ENCODE peak calls at places on chromosomes 16 and 17, in four cellular contexts. N is H1, P is HepG2, I is SK-N-SH. Q is an unnamed sample.

GRCh38 chr17:70968302-70968701 is 799.0 kb downstream of the KCNJ2 start:
- DNase-seq in N (no peak), P (no peak), I (no peak), Q (no peak)

GRCh38 chr16:4869147-4869790 is 22.0 kb downstream of the UBN1 start:
- DNase-seq in N (no peak), P (no peak), I (no peak), Q (no peak)

GRCh38 chr17:55395803-55396505 is 25.7 kb downstream of the MMD start:
- DNase-seq in N (no peak), P (no peak), I (no peak), Q (no peak)

GRCh38 chr17:48542956-48543853 is 1.7 kb downstream of the HOXB2 start:
- DNase-seq in N (peak), P (no peak), I (peak), Q (no peak)

GRCh38 chr17:19262650-19263620 is 25.8 kb downstream of the EPN2 start:
- DNase-seq in N (no peak), P (no peak), I (no peak), Q (no peak)

GRCh38 chr17:82434216-82434565 is 15.8 kb upstream of the OGFOD3 start:
- DNase-seq in N (no peak), P (no peak), I (no peak), Q (no peak)

GRCh38 chr16:53053967-53054669 is 673 bp upstream of the CHD9 start:
- DNase-seq in N (no peak), P (peak), I (peak), Q (no peak)

GRCh38 chr17:50953831-50954601 is 87.9 kb upstream of the TOB1 start:
- DNase-seq in N (no peak), P (no peak), I (peak), Q (no peak)

GRCh38 chr17:56347646-56348045 is 194.4 kb downstream of the ANKFN1 start:
- DNase-seq in N (no peak), P (no peak), I (no peak), Q (no peak)

GRCh38 chr17:28982191-28982793 is 23.5 kb downstream of the SEZ6 start:
- DNase-seq in N (no peak), P (peak), I (no peak), Q (peak)

GRCh38 chr17:17126131-17127110 is 79.7 kb downstream of the PLD6 start:
- DNase-seq in N (no peak), P (no peak), I (no peak), Q (no peak)

GRCh38 chr16:26015776-26016175 is 324.0 kb downstream of the HS3ST4 start:
- DNase-seq in N (no peak), P (no peak), I (no peak), Q (no peak)

GRCh38 chr17:69268442-69269068 is 39.9 kb upstream of the ABCA10 start:
- DNase-seq in N (no peak), P (peak), I (no peak), Q (no peak)

GRCh38 chr17:71878271-71878670 is 242.5 kb upstream of the SOX9 start:
- DNase-seq in N (no peak), P (no peak), I (no peak), Q (no peak)

GRCh38 chr17:82320956-82321927 is 3.8 kb upstream of the CD7 start:
- DNase-seq in N (peak), P (no peak), I (peak), Q (no peak)

DNA sequence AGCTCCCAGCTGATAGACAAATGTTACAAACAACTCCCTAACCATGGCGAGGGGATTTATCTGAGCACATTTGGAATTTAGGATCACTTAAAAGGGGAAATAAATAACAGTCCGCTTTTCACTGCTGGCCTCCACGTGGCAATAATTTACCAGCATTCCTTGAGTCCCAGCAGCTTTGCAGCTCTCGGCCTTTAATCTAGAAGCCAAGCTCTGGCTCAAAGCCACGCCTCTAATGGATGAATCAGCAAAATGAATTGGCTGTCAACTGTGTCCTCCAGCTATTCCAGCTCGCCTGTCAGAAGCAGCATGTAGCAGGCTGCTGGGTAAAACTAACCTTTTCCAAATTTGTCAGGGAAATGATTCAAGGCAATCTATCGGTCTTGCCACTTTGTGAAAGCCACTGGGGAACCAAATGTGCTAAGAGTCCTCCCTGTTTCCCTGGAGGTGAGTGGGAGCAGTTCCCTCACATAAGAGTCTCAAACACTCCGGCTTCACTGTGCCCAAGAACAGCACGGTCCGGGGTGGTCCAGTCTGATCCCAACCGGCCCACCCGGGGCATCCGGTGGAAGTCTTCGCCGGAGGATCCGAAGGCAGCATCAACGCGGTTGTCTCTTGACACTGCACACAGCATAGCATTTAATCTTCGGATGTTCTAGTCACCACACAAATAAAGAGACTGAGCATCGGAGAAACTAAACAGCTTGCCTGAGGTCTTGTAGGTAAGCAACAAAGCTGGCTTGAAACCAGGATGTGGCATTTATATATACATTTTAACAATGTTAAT is 143.3 kb downstream of the PARN start:
- DNase-seq in N (no peak), P (peak), I (peak), Q (no peak)
- H3K9ac ChIP-seq in N (no peak), P (peak), I (peak), Q (no peak)

DNA sequence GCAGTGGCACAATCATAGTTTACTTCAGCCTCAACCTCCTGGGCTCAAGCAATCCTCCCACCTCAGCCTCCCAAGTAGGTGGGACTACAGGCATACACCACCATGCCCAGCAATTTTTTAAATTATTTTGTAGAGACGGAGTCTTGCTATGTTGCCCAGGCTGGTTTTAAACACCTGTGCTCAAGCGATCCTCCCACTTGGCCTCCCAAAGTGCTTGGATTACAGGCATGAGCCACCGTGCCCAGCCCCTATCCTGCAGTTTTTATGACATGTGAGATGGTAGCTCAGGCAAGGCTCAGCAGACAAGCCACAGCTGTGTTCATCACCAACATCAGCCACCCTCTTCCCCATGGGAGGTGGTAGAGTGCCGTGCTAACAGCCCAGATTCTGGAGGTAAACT is 46.2 kb upstream of the TNRC6A start:
- DNase-seq in N (no peak), P (no peak), I (no peak), Q (no peak)
- TF ChIP-seq TCF12 in N (no peak), P (no peak), I (no peak), Q (no peak)

GRCh38 chr17:67588326-67588725 is 129.4 kb upstream of the NOL11 start:
- DNase-seq in N (no peak), P (no peak), I (no peak), Q (no peak)

GRCh38 chr17:67582632-67583230 is 135.0 kb upstream of the NOL11 start:
- DNase-seq in N (no peak), P (no peak), I (no peak), Q (no peak)

DNA sequence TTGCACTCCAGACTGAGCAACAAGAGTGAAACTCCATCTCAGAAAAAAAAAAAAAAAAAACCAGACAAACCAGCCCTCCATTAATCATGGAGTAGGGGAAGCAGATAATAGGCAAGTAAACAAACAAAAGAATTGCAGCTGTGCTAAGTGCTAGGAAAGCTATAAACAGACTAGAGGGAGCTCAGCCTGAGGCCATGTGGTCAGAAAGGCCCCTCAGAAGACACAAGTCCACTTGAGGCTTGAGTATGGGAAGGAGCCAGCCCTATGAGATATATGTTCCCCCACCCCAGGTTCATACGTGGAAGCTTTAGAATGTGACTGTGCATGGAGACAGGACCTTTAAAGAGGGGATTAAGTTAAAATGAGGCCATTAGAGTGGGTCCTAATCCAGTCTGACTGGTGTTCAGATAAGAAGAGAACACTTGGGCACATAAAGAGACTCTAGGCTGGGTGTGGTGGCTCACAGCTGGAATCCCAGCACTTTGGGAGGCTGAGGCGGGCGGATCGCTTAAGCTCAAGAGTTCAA is 132.6 kb upstream of the NOL11 start:
- DNase-seq in N (no peak), P (no peak), I (no peak), Q (no peak)
- H3K9ac ChIP-seq in N (no peak), P (no peak), I (no peak), Q (no peak)

GRCh38 chr16:11977206-11978041 is 890 bp downstream of the SNX29 start:
- DNase-seq in N (peak), P (no peak), I (peak), Q (no peak)
- TF ChIP-seq TCF12 in N (no peak), P (no peak), I (no peak), Q (no peak)

GRCh38 chr16:19704321-19705130 is 13.5 kb downstream of the KNOP1 start:
- DNase-seq in N (no peak), P (no peak), I (no peak), Q (no peak)

GRCh38 chr16:19705843-19706242 is 12.2 kb downstream of the KNOP1 start:
- DNase-seq in N (no peak), P (no peak), I (no peak), Q (no peak)

GRCh38 chr16:19706846-19707245 is 11.2 kb downstream of the KNOP1 start:
- DNase-seq in N (no peak), P (no peak), I (no peak), Q (no peak)

GRCh38 chr16:19703218-19703617 is 14.8 kb downstream of the KNOP1 start:
- DNase-seq in N (no peak), P (no peak), I (no peak), Q (no peak)

DNA sequence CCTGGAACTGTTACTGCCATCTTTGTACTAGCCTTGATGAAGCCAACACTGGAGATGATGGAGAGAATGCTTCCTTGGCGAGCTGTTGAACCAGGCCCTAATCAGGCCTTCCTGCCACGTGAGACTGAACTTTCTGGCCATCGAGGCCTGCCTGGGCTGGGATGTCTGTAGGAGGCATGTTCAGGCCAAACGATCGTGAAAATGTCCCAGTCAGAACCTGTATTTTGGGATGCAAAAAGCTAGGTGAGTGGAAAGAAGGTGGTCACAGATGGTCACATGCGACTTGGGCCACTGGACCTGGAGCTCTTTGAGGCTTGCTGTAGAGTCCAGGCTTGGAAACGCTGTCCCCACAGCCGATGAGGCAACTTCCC is 12.9 kb downstream of the KNOP1 start:
- DNase-seq in N (no peak), P (no peak), I (no peak), Q (no peak)
- H3K9ac ChIP-seq in N (no peak), P (no peak), I (no peak), Q (no peak)

GRCh38 chr16:66342294-66342900 is 24.1 kb upstream of the CDH5 start:
- DNase-seq in N (peak), P (peak), I (peak), Q (no peak)

GRCh38 chr16:66344533-66345145 is 21.9 kb upstream of the CDH5 start:
- DNase-seq in N (no peak), P (peak), I (no peak), Q (no peak)

DNA sequence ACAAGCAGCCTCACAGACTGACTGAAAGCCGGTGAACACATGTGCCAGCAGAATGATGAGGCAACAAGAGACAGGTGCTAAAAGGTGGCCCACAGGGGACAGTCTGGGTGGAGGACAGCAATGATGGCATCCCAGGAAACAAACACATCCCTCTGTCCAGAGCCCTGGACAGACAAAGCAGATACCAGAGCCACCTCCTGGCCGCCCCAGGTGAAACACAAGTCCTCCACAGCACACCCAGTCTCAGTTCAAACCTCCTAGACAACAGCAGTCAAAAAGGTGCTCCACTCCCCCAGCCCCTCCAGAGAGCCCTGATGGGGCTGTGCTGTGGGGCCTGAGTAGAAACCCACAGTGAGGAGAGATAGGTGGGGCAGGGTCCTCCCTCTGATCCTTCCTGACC is 20.3 kb upstream of the CDH5 start:
- DNase-seq in N (no peak), P (no peak), I (no peak), Q (no peak)
- TF ChIP-seq TCF12 in N (no peak), P (no peak), I (no peak), Q (no peak)

DNA sequence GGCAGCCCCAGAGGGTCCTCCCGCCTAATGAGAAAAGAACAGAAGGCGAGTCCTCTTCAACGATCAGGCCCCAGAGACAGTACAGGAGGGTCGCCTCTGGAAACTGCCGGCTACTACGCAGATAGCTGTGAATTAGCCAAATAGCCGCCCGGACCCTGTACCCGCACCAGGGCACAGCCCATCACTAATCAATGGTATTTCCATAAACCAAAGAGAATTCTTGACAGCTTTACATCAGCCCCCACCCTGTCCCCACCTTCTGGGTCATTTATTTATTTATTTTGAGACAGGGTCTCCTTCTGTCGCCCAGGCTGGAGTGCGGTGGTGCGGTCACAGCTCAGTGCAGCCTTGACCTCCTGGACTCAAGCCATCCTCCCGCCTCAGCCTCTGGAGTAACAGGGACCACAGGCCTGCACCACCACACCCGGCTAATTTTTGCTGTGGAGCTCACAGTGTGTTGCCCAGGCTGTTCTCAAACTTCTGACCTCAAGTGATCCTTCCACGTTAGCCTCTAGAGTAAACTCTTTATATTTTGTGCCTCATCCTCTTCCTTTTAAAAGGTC is 805 bp upstream of the CLCN7 start:
- DNase-seq in N (no peak), P (no peak), I (no peak), Q (no peak)
- H3K9ac ChIP-seq in N (no peak), P (peak), I (peak), Q (peak)

GRCh38 chr17:2057714-2058520 is 3.0 kb downstream of the HIC1 start:
- DNase-seq in N (peak), P (no peak), I (no peak), Q (no peak)
- TF ChIP-seq TCF12 in N (no peak), P (no peak), I (no peak), Q (peak)

Q was measured in GM12878.